ENCODE peak calls at places on chromosomes 12 and 14, in four cellular contexts. A is skeletal muscle cell, L is thoracic aorta, X is mesendoderm. M is an unnamed sample.
A peak's percentile ranks its signal among the peaks of the same experiment; 100 is the strongest.

GRCh38 chr12:28415755-28416154 is 225.5 kb downstream of the CCDC91 start:
- DNase-seq in A (peak; percentile 37), L (no peak), X (peak; percentile 6), M (peak; percentile 74)

GRCh38 chr12:64746663-64747062 is 12.5 kb downstream of the GNS start:
- DNase-seq in A (no peak), L (no peak), X (no peak), M (peak; percentile 79)

GRCh38 chr12:59651230-59651920 is 55.5 kb downstream of the SLC16A7 start:
- DNase-seq in A (no peak), L (no peak), X (peak; percentile 22), M (peak; percentile 38)

GRCh38 chr12:1488908-1489381 is 105.4 kb downstream of the FBXL14 start:
- DNase-seq in A (peak; percentile 42), L (no peak), X (peak; percentile 84), M (peak; percentile 60)

GRCh38 chr12:120239776-120240494 is 25.6 kb downstream of the PXN start:
- DNase-seq in A (no peak), L (no peak), X (no peak), M (no peak)

GRCh38 chr12:119328111-119328510 is 6.4 kb upstream of the CCDC60 start:
- DNase-seq in A (no peak), L (no peak), X (peak; percentile 72), M (no peak)

GRCh38 chr14:21171128-21171527 is 15.3 kb upstream of the OR5AU1 start:
- DNase-seq in A (no peak), L (no peak), X (no peak), M (no peak)

GRCh38 chr12:39125580-39125979 is 220.2 kb upstream of the CPNE8 start:
- DNase-seq in A (no peak), L (no peak), X (no peak), M (no peak)

GRCh38 chr12:123288751-123289346 is 17.2 kb upstream of the CDK2AP1 start:
- DNase-seq in A (no peak), L (no peak), X (no peak), M (no peak)

GRCh38 chr14:67622675-67623074 is 3.0 kb downstream of the ARG2 start:
- DNase-seq in A (peak; percentile 53), L (no peak), X (peak; percentile 97), M (peak; percentile 72)

GRCh38 chr14:21098134-21098891 is at the start of gene ZNF219:
- DNase-seq in A (no peak), L (no peak), X (peak; percentile 88), M (peak; percentile 78)

GRCh38 chr12:128643106-128643651 is 180.6 kb downstream of the SLC15A4 start:
- DNase-seq in A (no peak), L (no peak), X (no peak), M (no peak)

GRCh38 chr14:47208434-47208833 is 467.0 kb downstream of the MDGA2 start:
- DNase-seq in A (no peak), L (no peak), X (no peak), M (no peak)

GRCh38 chr12:122001379-122002209 is 20.1 kb upstream of the BCL7A start:
- DNase-seq in A (no peak), L (no peak), X (no peak), M (no peak)

DNA sequence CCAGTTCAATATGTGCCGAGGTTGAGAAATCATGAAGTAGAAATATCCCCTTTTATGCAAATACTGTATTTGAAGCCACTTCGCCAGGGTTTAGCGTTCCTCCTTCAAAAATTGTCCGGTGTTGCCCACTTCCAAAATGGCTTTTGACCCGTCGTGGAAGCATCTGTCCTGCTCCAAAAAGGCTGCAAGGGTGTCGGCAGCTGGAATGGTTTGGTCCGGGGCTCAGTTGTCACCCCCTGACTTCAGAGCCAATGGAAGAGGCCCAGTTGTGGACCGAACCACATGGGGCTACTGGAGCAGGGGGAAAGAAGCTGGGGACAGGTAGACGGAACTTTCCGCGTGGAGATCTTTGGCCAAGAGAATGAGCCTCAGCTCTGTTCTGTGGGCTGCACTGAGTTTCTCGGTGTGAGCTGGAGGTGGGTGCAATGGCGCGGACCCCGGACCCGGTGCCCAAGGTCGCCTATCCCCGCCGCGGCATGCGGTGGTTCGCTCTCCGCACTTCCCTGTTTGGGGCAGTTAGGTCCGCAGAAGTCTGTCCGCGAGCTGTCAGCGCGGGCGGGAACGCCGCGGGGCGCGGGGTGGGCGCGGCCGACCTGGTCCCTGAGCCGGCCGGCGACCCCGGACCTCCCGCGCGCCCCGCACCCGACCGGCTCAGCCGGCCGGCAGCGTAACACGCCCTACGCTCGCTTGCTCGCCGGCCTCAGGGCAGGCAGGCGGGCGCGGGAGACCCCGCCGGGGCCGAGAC is at the start of gene ANKRD13A:
- DNase-seq in A (peak; percentile 77), L (peak; percentile 63), X (peak; percentile 97), M (peak; percentile 96)
- H3K4me3 ChIP-seq in A (peak within 1 kb of the TSS; percentile 77), L (peak within 1 kb of the TSS; percentile 85), X (peak within 1 kb of the TSS; percentile 60), M (peak within 1 kb of the TSS; percentile 85)

DNA sequence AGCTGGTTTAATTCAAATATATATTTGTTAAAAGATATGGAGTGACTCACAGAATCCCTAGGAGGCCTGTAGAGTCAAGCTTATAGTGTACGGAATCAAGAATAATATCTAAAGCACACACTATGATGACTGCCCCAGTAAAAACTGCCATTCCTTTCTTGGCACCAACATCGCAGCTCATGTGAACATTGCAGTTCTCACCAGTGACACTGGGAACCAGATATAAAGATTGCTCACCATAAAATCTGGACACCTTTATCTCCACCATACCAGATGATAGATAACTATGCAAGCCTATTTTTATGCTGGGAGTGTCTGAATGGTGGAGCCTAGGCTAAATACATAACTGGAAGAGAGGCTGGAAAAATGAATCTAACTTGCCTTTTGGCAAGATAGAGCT is 463.9 kb upstream of the TBX3 start:
- DNase-seq in A (no peak), L (no peak), X (no peak), M (no peak)
- H3K4me3 ChIP-seq in A (no peak overlapping the region), L (no peak overlapping the region), X (no peak overlapping the region), M (no peak overlapping the region)

GRCh38 chr14:24395609-24396580 is 2.9 kb upstream of the NYNRIN start:
- DNase-seq in A (no peak), L (no peak), X (no peak), M (no peak)

GRCh38 chr14:24398943-24399801 is at the start of gene NYNRIN:
- DNase-seq in A (no peak), L (no peak), X (peak; percentile 76), M (peak; percentile 66)

GRCh38 chr14:24397639-24398297 is 1.0 kb upstream of the NYNRIN start:
- DNase-seq in A (no peak), L (no peak), X (no peak), M (no peak)

GRCh38 chr14:24399981-24400718 is 1.3 kb downstream of the NYNRIN start:
- DNase-seq in A (no peak), L (no peak), X (no peak), M (no peak)

DNA sequence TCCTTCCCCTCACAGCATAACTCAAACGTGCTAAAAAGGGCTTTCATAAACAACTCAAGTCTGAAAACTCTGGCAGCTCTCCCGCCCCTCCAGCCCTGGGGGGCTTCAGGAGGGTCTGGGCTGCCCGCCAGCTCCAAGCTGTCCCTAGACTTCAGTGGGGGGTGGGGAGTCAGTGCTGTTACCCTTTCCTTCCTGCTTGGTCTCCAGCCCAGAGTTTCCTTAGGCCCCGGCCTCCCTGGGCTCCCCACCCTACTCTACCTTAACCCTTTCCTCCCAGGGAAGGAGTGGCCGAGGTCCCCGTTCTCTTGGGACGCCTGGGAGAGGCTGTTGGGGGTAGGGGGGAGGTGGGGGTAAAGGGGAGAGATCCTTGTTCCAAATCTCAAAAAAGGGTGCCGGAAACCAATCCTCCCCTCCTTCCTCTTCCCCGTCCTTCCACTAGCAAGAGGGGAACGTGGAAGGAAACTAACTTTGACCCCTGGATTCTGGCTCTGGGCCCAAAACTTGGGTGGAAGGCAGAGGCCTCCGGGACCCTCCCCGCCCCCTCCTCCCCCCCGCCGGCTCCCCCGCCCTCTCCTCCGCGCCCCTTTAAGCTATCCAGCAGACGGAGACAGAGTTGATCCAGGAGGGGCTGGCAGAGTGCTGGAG is 383 bp upstream of the NYNRIN start:
- DNase-seq in A (no peak), L (no peak), X (peak; percentile 63), M (no peak)
- H3K4me3 ChIP-seq in A (peak overlapping the region; percentile 61), L (peak overlapping the region; percentile 91), X (peak overlapping the region; percentile 65), M (peak overlapping the region; percentile 56)

DNA sequence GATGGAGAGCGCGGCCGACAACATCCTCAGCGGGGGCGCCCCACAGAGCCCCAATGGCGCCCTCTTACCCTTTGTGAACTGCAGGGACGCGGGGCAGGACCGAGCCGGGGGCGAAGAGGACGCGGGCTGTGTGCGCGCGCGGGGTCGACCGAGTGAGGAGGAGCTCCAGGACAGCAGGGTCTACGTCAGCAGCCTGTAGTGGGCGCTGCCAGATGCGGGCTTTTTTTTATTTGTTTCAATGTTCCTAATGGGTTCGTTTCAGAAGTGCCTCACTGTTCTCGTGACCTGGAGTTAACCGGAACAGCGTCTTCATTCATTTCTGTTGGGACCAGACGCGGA is 103.8 kb upstream of the FKBP4 start:
- DNase-seq in A (no peak), L (no peak), X (peak; percentile 71), M (peak; percentile 15)
- H3K4me3 ChIP-seq in A (peak overlapping the region; percentile 42), L (peak overlapping the region; percentile 57), X (peak overlapping the region; percentile 60), M (peak overlapping the region; percentile 22)

GRCh38 chr14:65926504-65926903 is 514.0 kb downstream of the FUT8 start:
- DNase-seq in A (no peak), L (no peak), X (peak; percentile 55), M (no peak)
- H3K4me3 ChIP-seq in A (no peak overlapping the region), L (no peak overlapping the region), X (no peak overlapping the region), M (no peak overlapping the region)

GRCh38 chr12:104463371-104463770 is 6.6 kb downstream of the CHST11 start:
- DNase-seq in A (no peak), L (no peak), X (no peak), M (no peak)

GRCh38 chr12:104462325-104462724 is 5.6 kb downstream of the CHST11 start:
- DNase-seq in A (no peak), L (no peak), X (no peak), M (no peak)

GRCh38 chr12:104464899-104465298 is 8.2 kb downstream of the CHST11 start:
- DNase-seq in A (no peak), L (no peak), X (no peak), M (no peak)

GRCh38 chr12:104460973-104461693 is 4.4 kb downstream of the CHST11 start:
- DNase-seq in A (no peak), L (no peak), X (peak; percentile 20), M (no peak)

DNA sequence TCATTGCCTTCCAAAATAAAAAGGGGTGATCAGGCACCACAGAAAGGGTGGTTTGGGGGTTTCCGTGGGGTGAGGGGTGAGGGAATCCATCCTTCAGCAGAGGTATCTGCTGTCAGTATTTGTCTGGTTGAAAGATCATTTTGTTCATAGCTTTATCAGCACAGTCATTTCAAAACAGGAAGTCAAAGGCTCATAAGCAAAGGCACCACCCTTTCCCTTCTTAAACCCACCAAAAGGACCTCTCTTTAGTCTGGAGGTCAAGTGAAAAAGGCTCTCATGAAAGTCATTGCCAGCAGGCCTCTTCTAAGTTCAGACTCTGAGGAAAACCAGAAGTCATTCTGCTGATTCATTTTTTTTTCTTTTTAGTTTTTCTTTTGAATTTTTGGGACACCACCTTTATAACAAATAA is 6.2 kb downstream of the CHST11 start:
- DNase-seq in A (no peak), L (no peak), X (no peak), M (no peak)
- H3K4me3 ChIP-seq in A (no peak overlapping the region), L (no peak overlapping the region), X (no peak overlapping the region), M (no peak overlapping the region)

GRCh38 chr14:77040995-77041744 is 12.7 kb upstream of the IRF2BPL start:
- DNase-seq in A (no peak), L (no peak), X (peak; percentile 55), M (no peak)

GRCh38 chr14:77040309-77040994 is 11.9 kb upstream of the IRF2BPL start:
- DNase-seq in A (peak; percentile 93), L (peak; percentile 92), X (peak; percentile 91), M (peak; percentile 99)

GRCh38 chr14:77037886-77038511 is 9.5 kb upstream of the IRF2BPL start:
- DNase-seq in A (no peak), L (no peak), X (no peak), M (no peak)

GRCh38 chr14:77040059-77040308 is 11.5 kb upstream of the IRF2BPL start:
- DNase-seq in A (no peak), L (no peak), X (no peak), M (no peak)

GRCh38 chr14:77039285-77040058 is 11.0 kb upstream of the IRF2BPL start:
- DNase-seq in A (no peak), L (no peak), X (no peak), M (no peak)
- H3K4me3 ChIP-seq in A (peak overlapping the region; percentile 28), L (peak overlapping the region; percentile 68), X (peak overlapping the region; percentile 1), M (peak overlapping the region; percentile 52)

M was measured in foreskin fibroblast.